ENCODE peak calls at places on chromosome 2, in six cellular contexts. T, G, V, Y, W and E are unnamed samples.

GRCh38 chr2:238167761-238168160 is 9.0 kb downstream of the ERFE start:
- DNase-seq in T (no peak), W (no peak), Y (peak; percentile 63), G (no peak), V (peak; percentile 56), E (peak; percentile 74)

GRCh38 chr2:56357655-56358295 is 174.0 kb downstream of the CCDC85A start:
- DNase-seq in W (no peak), Y (no peak), V (no peak), T (no peak), G (no peak), E (no peak)

GRCh38 chr2:142220901-142221300 is 90.1 kb upstream of the LRP1B start:
- DNase-seq in T (no peak), Y (no peak), V (no peak), W (no peak), G (no peak), E (no peak)

GRCh38 chr2:29247336-29247914 is 132.2 kb downstream of the CLIP4 start:
- DNase-seq in V (no peak), G (no peak), Y (no peak), W (no peak), T (no peak), E (no peak)

GRCh38 chr2:37711831-37712230 is 40.4 kb upstream of the CDC42EP3 start:
- DNase-seq in V (no peak), T (no peak), W (no peak), Y (no peak), G (no peak), E (no peak)

GRCh38 chr2:96553176-96553956 is 16.8 kb downstream of the ARID5A start:
- DNase-seq in W (no peak), V (no peak), G (no peak), Y (no peak), T (no peak), E (peak; percentile 75)

GRCh38 chr2:236959876-236960275 is 125.8 kb upstream of the COPS8 start:
- DNase-seq in W (no peak), V (no peak), Y (peak; percentile 82), G (no peak), T (no peak), E (no peak)

GRCh38 chr2:219595250-219595649 is 2.4 kb upstream of the STK11IP start:
- DNase-seq in V (no peak), Y (no peak), G (no peak), W (no peak), T (no peak), E (no peak)

GRCh38 chr2:223887127-223887526 is 49.7 kb upstream of the AP1S3 start:
- DNase-seq in T (no peak), V (no peak), G (no peak), Y (no peak), W (no peak), E (no peak)

GRCh38 chr2:202023198-202023903 is 10.3 kb upstream of the FZD7 start:
- DNase-seq in T (no peak), V (peak; percentile 78), W (no peak), Y (no peak), G (no peak), E (no peak)

GRCh38 chr2:208545398-208546042 is 138.9 kb downstream of the PTH2R start:
- DNase-seq in G (no peak), V (no peak), T (no peak), Y (no peak), W (peak; percentile 28), E (peak; percentile 34)

GRCh38 chr2:128319773-128320608 is 1.3 kb upstream of the HS6ST1 start:
- DNase-seq in Y (peak; percentile 67), T (no peak), W (no peak), G (no peak), V (peak; percentile 61), E (peak; percentile 80)

GRCh38 chr2:171814883-171815282 is 79.2 kb downstream of the SLC25A12 start:
- DNase-seq in G (no peak), T (no peak), V (no peak), Y (no peak), W (peak; percentile 58), E (no peak)

GRCh38 chr2:59826177-59826576 is 727.3 kb downstream of the BCL11A start:
- DNase-seq in Y (no peak), G (no peak), T (no peak), V (no peak), W (no peak), E (no peak)

GRCh38 chr2:241066893-241067341 is 35.2 kb downstream of the MTERF4 start:
- DNase-seq in W (no peak), V (peak; percentile 63), Y (peak; percentile 64), G (no peak), T (no peak), E (peak; percentile 75)

GRCh38 chr2:127358044-127358443 is 29.7 kb downstream of the MAP3K2 start:
- DNase-seq in Y (no peak), W (no peak), G (no peak), V (no peak), T (no peak), E (no peak)

GRCh38 chr2:69902213-69902922 is 8.6 kb downstream of the SNRNP27 start:
- DNase-seq in V (peak; percentile 74), Y (no peak), W (no peak), G (no peak), T (peak; percentile 46), E (no peak)

GRCh38 chr2:69162121-69162520 is 149.1 kb downstream of the ANTXR1 start:
- DNase-seq in W (no peak), G (no peak), V (no peak), T (no peak), Y (no peak), E (no peak)

GRCh38 chr2:234679766-234680687 is 183.1 kb upstream of the ARL4C start:
- DNase-seq in T (peak; percentile 86), W (no peak), Y (peak; percentile 89), G (peak; percentile 67), V (no peak), E (peak; percentile 87)

GRCh38 chr2:8118940-8119781 is 562.7 kb upstream of the ID2 start:
- DNase-seq in V (no peak), T (peak; percentile 64), W (no peak), G (no peak), Y (no peak), E (no peak)

GRCh38 chr2:162266468-162266754 is 23.2 kb upstream of the FAP start:
- DNase-seq in T (no peak), W (no peak), V (no peak), Y (no peak), G (no peak), E (no peak)

GRCh38 chr2:240604291-240604938 is 17.9 kb downstream of the CAPN10 start:
- DNase-seq in W (no peak), T (peak; percentile 94), V (peak; percentile 88), Y (peak; percentile 88), G (peak; percentile 68), E (peak; percentile 93)

GRCh38 chr2:40591785-40592184 is 139.9 kb upstream of the SLC8A1 start:
- DNase-seq in G (no peak), V (no peak), W (no peak), T (no peak), Y (no peak), E (no peak)

GRCh38 chr2:224155896-224156295 is 116.8 kb upstream of the SERPINE2 start:
- DNase-seq in T (no peak), V (no peak), W (no peak), Y (no peak), G (no peak), E (no peak)

GRCh38 chr2:148796735-148797512 is 78.1 kb upstream of the KIF5C start:
- DNase-seq in Y (no peak), G (no peak), W (no peak), V (no peak), T (no peak), E (no peak)

GRCh38 chr2:138180691-138181386 is 216.6 kb downstream of the HNMT start:
- DNase-seq in Y (no peak), G (no peak), V (no peak), T (no peak), W (no peak), E (no peak)

DNA sequence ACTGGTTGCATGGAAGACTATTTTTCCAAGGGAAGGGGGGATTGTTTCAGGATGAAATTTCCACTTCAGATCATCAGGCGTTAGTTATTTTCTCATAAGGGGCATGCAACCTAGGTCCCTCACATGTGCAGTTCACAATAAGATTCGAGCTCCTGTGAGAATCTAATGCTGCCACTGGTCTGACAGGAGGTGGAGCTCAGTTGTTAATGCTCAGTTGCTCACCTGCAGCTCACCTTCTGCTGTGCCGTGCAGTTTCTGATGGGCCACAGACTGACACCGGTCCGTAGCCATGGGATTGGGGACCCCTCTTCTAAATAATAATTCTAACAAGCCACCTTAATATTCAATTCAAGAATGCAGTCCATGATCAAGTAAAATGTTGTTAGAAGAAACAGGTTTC is 34.9 kb downstream of the PLCL1 start:
- DNase-seq in Y (no peak), V (no peak), W (peak; percentile 80), G (no peak), T (no peak), E (no peak)
- H3K27ac ChIP-seq in Y (peak overlapping the region; percentile 56), V (no peak overlapping the region), W (peak overlapping the region; percentile 83), G (no peak overlapping the region), T (no peak overlapping the region), E (no peak overlapping the region)

GRCh38 chr2:67670704-67671300 is 273.7 kb downstream of the ETAA1 start:
- DNase-seq in W (no peak), V (no peak), Y (no peak), T (no peak), G (no peak), E (no peak)
- H3K27ac ChIP-seq in W (no peak overlapping the region), V (no peak overlapping the region), Y (no peak overlapping the region), T (no peak overlapping the region), G (no peak overlapping the region), E (no peak overlapping the region)

DNA sequence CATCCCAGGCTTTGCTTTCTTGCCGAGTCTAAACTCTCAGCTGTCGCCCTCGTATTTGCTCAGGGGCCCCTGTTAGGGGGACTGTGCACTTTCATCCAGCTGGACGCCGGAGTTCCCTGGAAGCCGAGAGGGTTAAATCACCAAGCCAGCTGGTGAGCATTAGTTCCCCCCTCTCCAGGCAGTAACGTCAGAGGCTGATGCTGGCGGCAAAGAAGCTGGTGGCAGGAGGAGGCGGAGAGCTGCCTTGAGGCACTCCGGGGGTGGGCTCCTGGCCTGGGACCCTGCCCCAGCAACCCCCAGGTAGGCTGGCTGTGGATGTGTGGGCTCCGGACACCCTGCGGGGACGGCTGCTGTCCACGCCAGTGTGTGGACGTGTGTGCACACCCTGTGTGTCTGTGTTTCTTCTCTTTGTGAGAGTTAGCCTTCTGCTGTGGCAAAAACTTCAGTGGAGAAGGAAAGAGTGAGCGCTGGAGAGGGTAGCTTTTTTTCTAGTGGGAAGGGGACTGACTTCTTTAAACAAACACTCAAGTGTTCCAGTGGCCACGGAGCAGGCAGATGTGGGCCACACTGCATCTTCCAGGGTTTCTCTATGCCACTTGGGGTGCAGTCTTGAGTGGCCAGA is 84.7 kb downstream of the GLI2 start:
- DNase-seq in Y (peak; percentile 82), V (no peak), G (no peak), W (no peak), T (no peak), E (no peak)
- H3K27ac ChIP-seq in Y (peak overlapping the region; percentile 49), V (no peak overlapping the region), G (peak overlapping the region; percentile 84), W (no peak overlapping the region), T (no peak overlapping the region), E (no peak overlapping the region)

GRCh38 chr2:20221939-20222768 is 2.8 kb downstream of the SDC1 start:
- DNase-seq in W (peak; percentile 51), T (no peak), G (no peak), Y (no peak), V (peak; percentile 6), E (peak; percentile 15)
- H3K27ac ChIP-seq in W (peak overlapping the region; percentile 98), T (peak overlapping the region; percentile 99), G (peak overlapping the region; percentile 96), Y (no peak overlapping the region), V (no peak overlapping the region), E (peak overlapping the region; percentile 46)

GRCh38 chr2:98897746-98898145 is 38.3 kb downstream of the CRACDL start:
- DNase-seq in G (no peak), Y (no peak), W (no peak), T (no peak), V (peak; percentile 16), E (peak; percentile 20)
- H3K27ac ChIP-seq in G (no peak overlapping the region), Y (no peak overlapping the region), W (no peak overlapping the region), T (no peak overlapping the region), V (no peak overlapping the region), E (no peak overlapping the region)